ENCODE peak calls at places on chromosomes 11 and 22, in five cellular contexts. H, V, K, D and U are unnamed samples.

GRCh38 chr11:114440971-114441810 is 1.9 kb downstream of the REXO2 start:
- DNase-seq in H (no peak), V (peak; percentile 27), K (no peak), D (no peak), U (no peak)

GRCh38 chr11:26286472-26287066 is 45.4 kb upstream of the ANO3 start:
- DNase-seq in H (no peak), V (peak; percentile 15), K (no peak), D (no peak), U (no peak)

GRCh38 chr11:16966633-16967346 is 47.4 kb downstream of the PLEKHA7 start:
- DNase-seq in H (no peak), V (no peak), K (no peak), D (no peak), U (no peak)

GRCh38 chr11:27282806-27283205 is 80.2 kb downstream of the CCDC34 start:
- DNase-seq in H (no peak), V (peak; percentile 79), K (no peak), D (no peak), U (no peak)

GRCh38 chr11:94574193-94574961 is 7.2 kb downstream of the PIWIL4 start:
- DNase-seq in H (no peak), V (no peak), K (no peak), D (no peak), U (no peak)

GRCh38 chr11:120563698-120564572 is 52.4 kb downstream of the GRIK4 start:
- DNase-seq in H (no peak), V (peak; percentile 39), K (no peak), D (no peak), U (no peak)

GRCh38 chr22:48103126-48103875 is 1340.9 kb downstream of the TBC1D22A start:
- DNase-seq in H (no peak), V (no peak), K (no peak), D (no peak), U (no peak)

GRCh38 chr11:120655589-120655988 is 144.0 kb downstream of the GRIK4 start:
- DNase-seq in H (no peak), V (no peak), K (no peak), D (no peak), U (no peak)

GRCh38 chr22:26479043-26479791 is 4.4 kb downstream of the HPS4 start:
- DNase-seq in H (no peak), V (no peak), K (no peak), D (no peak), U (no peak)

GRCh38 chr11:1442163-1442562 is 44.4 kb downstream of the MOB2 start:
- DNase-seq in H (no peak), V (peak; percentile 35), K (no peak), D (no peak), U (no peak)

GRCh38 chr22:48357196-48357595 is 1470.5 kb downstream of the BRD1 start:
- DNase-seq in H (no peak), V (no peak), K (no peak), D (no peak), U (no peak)

GRCh38 chr22:30250713-30251267 is 4.2 kb upstream of the LIF start:
- DNase-seq in H (peak; percentile 57), V (no peak), K (no peak), D (peak; percentile 32), U (no peak)

GRCh38 chr11:102810943-102811528 is 13.1 kb upstream of the MMP1 start:
- DNase-seq in H (no peak), V (peak; percentile 30), K (no peak), D (no peak), U (no peak)

GRCh38 chr11:128400382-128401203 is 186.8 kb downstream of the ETS1 start:
- DNase-seq in H (no peak), V (peak; percentile 19), K (no peak), D (no peak), U (no peak)

GRCh38 chr11:69372589-69373250 is 78.8 kb downstream of the MYEOV start:
- DNase-seq in H (no peak), V (no peak), K (no peak), D (no peak), U (no peak)

GRCh38 chr22:49271831-49272230 is 555.8 kb downstream of the BRD1 start:
- DNase-seq in H (no peak), V (no peak), K (no peak), D (no peak), U (no peak)